ENCODE peak calls at places on chromosomes 1 and 21, in eight cellular contexts. F is K562, G is IMR-90, D is fibroblast of lung, P is mammary epithelial cell, Q is SK-N-SH, C is GM23338, W is mesenchymal stem cell. A is an unnamed sample.
A peak's percentile ranks its signal among the peaks of the same experiment; 100 is the strongest.

GRCh38 chr1:182281541-182281940 is 110.0 kb downstream of the GLUL start:
- DNase-seq in F (no peak), G (no peak), D (no peak), P (no peak), Q (no peak), C (peak; percentile 6), W (no peak), A (no peak)

GRCh38 chr1:193342811-193343210 is 156.4 kb upstream of the B3GALT2 start:
- DNase-seq in F (no peak), G (no peak), D (no peak), P (no peak), Q (no peak), C (no peak), W (no peak), A (no peak)

GRCh38 chr1:157496121-157496526 is 56.2 kb downstream of the FCRL5 start:
- DNase-seq in F (peak; percentile 74), G (peak; percentile 23), D (peak; percentile 2), P (peak; percentile 32), Q (peak; percentile 42), C (peak; percentile 76), W (peak; percentile 56), A (peak; percentile 87)

GRCh38 chr1:154410185-154410827 is 5.2 kb downstream of the IL6R start:
- DNase-seq in F (no peak), G (no peak), D (no peak), P (no peak), Q (no peak), C (no peak), W (no peak), A (no peak)

GRCh38 chr1:33364578-33364945 is 43.7 kb upstream of the A3GALT2 start:
- DNase-seq in F (no peak), G (no peak), D (no peak), P (no peak), Q (no peak), C (no peak), W (no peak), A (no peak)

GRCh38 chr1:10105484-10105883 is 72.7 kb downstream of the UBE4B start:
- DNase-seq in F (no peak), G (no peak), D (no peak), P (peak; percentile 9), Q (no peak), C (no peak), W (no peak), A (no peak)

GRCh38 chr1:205666372-205667166 is 13.7 kb downstream of the SLC45A3 start:
- DNase-seq in F (no peak), G (no peak), D (no peak), P (no peak), Q (peak; percentile 50), C (no peak), W (no peak), A (no peak)

GRCh38 chr1:28983509-28984310 is 69.3 kb downstream of the EPB41 start:
- DNase-seq in F (no peak), G (no peak), D (no peak), P (no peak), Q (no peak), C (peak; percentile 33), W (peak; percentile 21), A (no peak)

GRCh38 chr1:195462646-195463045 is 1145.6 kb downstream of the KCNT2 start:
- DNase-seq in F (no peak), G (peak; percentile 45), D (peak; percentile 29), P (peak; percentile 59), Q (no peak), C (no peak), W (no peak), A (no peak)

GRCh38 chr1:201710632-201711031 is 118.3 kb upstream of the IPO9 start:
- DNase-seq in F (no peak), G (no peak), D (no peak), P (peak; percentile 23), Q (no peak), C (no peak), W (no peak), A (no peak)

GRCh38 chr1:246534114-246534513 is 27.0 kb upstream of the SMYD3 start:
- DNase-seq in F (no peak), G (no peak), D (no peak), P (no peak), Q (no peak), C (no peak), W (no peak), A (no peak)

GRCh38 chr1:40717960-40718359 is 26.5 kb downstream of the NFYC start:
- DNase-seq in F (no peak), G (peak; percentile 77), D (peak; percentile 39), P (no peak), Q (no peak), C (no peak), W (no peak), A (no peak)

GRCh38 chr1:158180741-158181576 is at the start of gene CD1D:
- DNase-seq in F (no peak), G (no peak), D (peak; percentile 1), P (peak; percentile 27), Q (no peak), C (peak; percentile 74), W (peak; percentile 56), A (peak; percentile 72)

GRCh38 chr21:33396966-33397365 is 6.2 kb upstream of the IFNGR2 start:
- DNase-seq in F (no peak), G (peak; percentile 82), D (peak; percentile 85), P (peak; percentile 46), Q (no peak), C (no peak), W (peak; percentile 77), A (no peak)

GRCh38 chr21:42146821-42147220 is 72.1 kb upstream of the ABCG1 start:
- DNase-seq in F (no peak), G (no peak), D (no peak), P (no peak), Q (no peak), C (no peak), W (no peak), A (no peak)

GRCh38 chr1:157483635-157484034 is 68.7 kb downstream of the FCRL5 start:
- DNase-seq in F (no peak), G (no peak), D (no peak), P (no peak), Q (no peak), C (no peak), W (no peak), A (no peak)

GRCh38 chr1:156245451-156246232 is 2.2 kb downstream of the PAQR6 start:
- DNase-seq in F (no peak), G (no peak), D (peak; percentile 36), P (no peak), Q (peak; percentile 42), C (peak; percentile 75), W (no peak), A (no peak)

GRCh38 chr1:224900062-224900461 is 29.4 kb upstream of the DNAH14 start:
- DNase-seq in F (no peak), G (no peak), D (no peak), P (no peak), Q (no peak), C (no peak), W (no peak), A (no peak)

GRCh38 chr1:203536981-203537455 is 43.1 kb downstream of the OPTC start:
- DNase-seq in F (no peak), G (peak; percentile 89), D (peak; percentile 81), P (peak; percentile 55), Q (no peak), C (no peak), W (peak; percentile 84), A (no peak)

GRCh38 chr1:119674835-119675289 is 26.8 kb upstream of the ZNF697 start:
- DNase-seq in F (peak; percentile 81), G (peak; percentile 11), D (peak; percentile 80), P (peak; percentile 87), Q (no peak), C (peak; percentile 82), W (no peak), A (peak; percentile 77)

GRCh38 chr21:32803651-32804050 is 32.1 kb upstream of the PAXBP1 start:
- DNase-seq in F (no peak), G (peak; percentile 30), D (peak; percentile 54), P (no peak), Q (no peak), C (no peak), W (no peak), A (no peak)

GRCh38 chr1:227947425-227947677 is 381 bp downstream of the WNT9A start:
- DNase-seq in F (no peak), G (no peak), D (peak; percentile 30), P (peak; percentile 36), Q (no peak), C (no peak), W (no peak), A (no peak)

GRCh38 chr1:69312055-69312732 is 255.5 kb upstream of the LRRC7 start:
- DNase-seq in F (no peak), G (no peak), D (no peak), P (no peak), Q (no peak), C (peak; percentile 64), W (no peak), A (no peak)

GRCh38 chr1:51564124-51564523 is 45.1 kb upstream of the EPS15 start:
- DNase-seq in F (no peak), G (peak; percentile 74), D (peak; percentile 42), P (peak; percentile 60), Q (no peak), C (no peak), W (peak; percentile 55), A (no peak)

GRCh38 chr21:27168084-27168483 is 201.2 kb upstream of the ADAMTS5 start:
- DNase-seq in F (no peak), G (peak; percentile 51), D (no peak), P (no peak), Q (no peak), C (no peak), W (peak; percentile 53), A (no peak)

GRCh38 chr21:45301521-45302081 is 13.9 kb upstream of the POFUT2 start:
- DNase-seq in F (no peak), G (no peak), D (no peak), P (no peak), Q (no peak), C (no peak), W (no peak), A (no peak)
- H2AFZ ChIP-seq in F (no peak overlapping the region), G (no peak overlapping the region), D (no peak overlapping the region), P (no peak overlapping the region), Q (no peak overlapping the region), C (no peak overlapping the region), W (no peak overlapping the region), A (no peak overlapping the region)

GRCh38 chr1:36641776-36642175 is 159.1 kb upstream of the CSF3R start:
- DNase-seq in F (no peak), G (no peak), D (no peak), P (no peak), Q (no peak), C (no peak), W (no peak), A (no peak)
- H3K36me3 ChIP-seq in F (no peaks in the 10 kb centered on the region), G (no peaks in the 10 kb centered on the region), D (no peaks in the 10 kb centered on the region), P (no peaks in the 10 kb centered on the region), Q (no peaks in the 10 kb centered on the region), C (no peaks in the 10 kb centered on the region), W (no peaks in the 10 kb centered on the region), A (no peaks in the 10 kb centered on the region)

DNA sequence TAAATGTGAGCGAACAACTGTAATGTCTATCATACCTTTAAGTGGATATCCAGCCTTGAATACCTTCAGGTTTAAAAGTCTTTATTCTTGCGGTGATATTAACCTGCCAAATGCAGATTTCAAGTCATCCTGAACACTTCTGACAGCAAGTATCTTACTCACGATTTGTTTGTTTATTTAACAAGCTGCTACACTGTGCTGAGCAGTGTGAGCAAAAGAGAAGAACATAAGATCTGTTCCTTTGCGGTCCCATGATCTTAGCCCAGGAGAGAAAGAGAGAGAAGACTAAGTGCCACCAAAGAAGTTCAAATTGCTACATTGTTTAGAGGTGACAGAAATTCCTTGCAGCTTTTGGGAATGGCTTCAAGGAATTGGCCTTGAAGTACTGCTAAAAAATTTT is 9.5 kb upstream of the IL24 start:
- DNase-seq in F (no peak), G (peak; percentile 64), D (no peak), P (peak; percentile 43), Q (no peak), C (no peak), W (peak; percentile 71), A (no peak)
- H2AFZ ChIP-seq in F (no peak overlapping the region), G (no peak overlapping the region), D (no peak overlapping the region), P (peak overlapping the region; percentile 3), Q (no peak overlapping the region), C (no peak overlapping the region), W (no peak overlapping the region), A (no peak overlapping the region)

GRCh38 chr1:180173952-180174351 is 19.3 kb downstream of the QSOX1 start:
- DNase-seq in F (no peak), G (peak; percentile 47), D (peak; percentile 47), P (no peak), Q (no peak), C (no peak), W (no peak), A (no peak)
- H3K36me3 ChIP-seq in F (no peaks in the 10 kb centered on the region), G (peaks cover 85% of the 10 kb centered on the region), D (peaks cover 22% of the 10 kb centered on the region), P (no peaks in the 10 kb centered on the region), Q (peaks cover 14% of the 10 kb centered on the region), C (no peaks in the 10 kb centered on the region), W (peaks cover 7% of the 10 kb centered on the region), A (no peaks in the 10 kb centered on the region)